ENCODE peak calls at places on chromosome 6, in four cellular contexts. X is neuronal stem cell, S is NCI-H1694 treated with DMSO at 0.1 percent for 48 hours, D is fibroblast of mammary gland. Y is an unnamed sample.

GRCh38 chr6:79750806-79751205 is 119.7 kb downstream of the SH3BGRL2 start:
- DNase-seq in D (no peak), X (no peak), S (no peak), Y (no peak)

GRCh38 chr6:32973934-32974333 is 5.5 kb downstream of the BRD2 start:
- DNase-seq in S (no peak), X (no peak), D (peak; percentile 62), Y (no peak)

GRCh38 chr6:11323666-11324452 is 91.4 kb upstream of the NEDD9 start:
- DNase-seq in D (no peak), S (no peak), X (no peak), Y (peak; percentile 44)

GRCh38 chr6:107877968-107878367 is 53.9 kb upstream of the SCML4 start:
- DNase-seq in S (no peak), D (no peak), X (no peak), Y (no peak)

GRCh38 chr6:42818878-42819277 is 37.0 kb downstream of the BICRAL start:
- DNase-seq in X (no peak), S (no peak), D (no peak), Y (no peak)

GRCh38 chr6:98847767-98848538 is 13.6 kb downstream of the POU3F2 start:
- DNase-seq in S (no peak), D (no peak), X (no peak), Y (peak; percentile 33)

GRCh38 chr6:29516108-29516507 is 28.4 kb upstream of the MAS1L start:
- DNase-seq in D (peak; percentile 73), X (no peak), S (no peak), Y (no peak)

GRCh38 chr6:152636675-152637421 is at the start of gene SYNE1:
- DNase-seq in S (no peak), D (no peak), X (peak; percentile 35), Y (peak; percentile 61)

GRCh38 chr6:161374971-161375873 is 101.4 kb upstream of the AGPAT4 start:
- DNase-seq in S (no peak), D (peak; percentile 28), X (no peak), Y (peak; percentile 73)

GRCh38 chr6:160427312-160428068 is 79.3 kb downstream of the SLC22A3 start:
- DNase-seq in S (no peak), D (peak; percentile 49), X (no peak), Y (no peak)

Y was measured in left ventricle myocardium superior.